ENCODE peak calls at places on chromosomes 4 and X, in seven cellular contexts. W is uterus; C is CD4-positive, CD25-positive, alpha-beta regulatory T cell; T is heart left ventricle; P is AG04450; V is GM12865; K is NT2/D1. Q is an unnamed sample.

GRCh38 chrX:130170752-130171445 is 863 bp upstream of the RAB33A start:
- DNase-seq in W (no peak), P (no peak), C (peak), T (peak), K (no peak), V (peak), Q (peak)

GRCh38 chrX:129606918-129607317 is 47.8 kb downstream of the APLN start:
- DNase-seq in W (peak), V (peak), P (no peak), K (no peak), T (peak), C (peak), Q (peak)

GRCh38 chr4:174437324-174437723 is 85.0 kb downstream of the HPGD start:
- DNase-seq in T (no peak), V (no peak), P (peak), C (no peak), K (no peak), W (no peak), Q (no peak)

GRCh38 chr4:535181-535923 is 36.3 kb downstream of the PIGG start:
- DNase-seq in T (no peak), K (no peak), P (no peak), V (no peak), W (no peak), C (no peak), Q (no peak)

GRCh38 chr4:138611721-138612120 is 369.6 kb upstream of the SLC7A11 start:
- DNase-seq in K (no peak), P (no peak), W (no peak), V (no peak), T (no peak), C (no peak), Q (no peak)

GRCh38 chr4:186304216-186304615 is 38.2 kb downstream of the F11 start:
- DNase-seq in C (no peak), W (no peak), P (no peak), V (no peak), K (no peak), T (no peak), Q (no peak)

GRCh38 chr4:175298119-175298518 is 380.0 kb downstream of the ADAM29 start:
- DNase-seq in W (no peak), P (peak), K (no peak), T (no peak), C (no peak), V (no peak), Q (no peak)

GRCh38 chr4:156255205-156255604 is 301.5 kb upstream of the CTSO start:
- DNase-seq in V (no peak), C (no peak), K (no peak), P (no peak), T (no peak), W (no peak), Q (no peak)

GRCh38 chr4:141155586-141155985 is 22.3 kb upstream of the RNF150 start:
- DNase-seq in W (no peak), T (no peak), C (no peak), P (no peak), K (no peak), V (no peak), Q (no peak)

GRCh38 chr4:187422655-187423054 is 572.9 kb upstream of the ZFP42 start:
- DNase-seq in T (no peak), C (no peak), W (no peak), P (no peak), V (no peak), K (no peak), Q (no peak)

GRCh38 chrX:120839506-120839905 is 36.2 kb downstream of the CT47B1 start:
- DNase-seq in T (no peak), W (no peak), V (no peak), C (no peak), K (no peak), P (no peak), Q (no peak)

GRCh38 chr4:7398104-7398423 is 36.7 kb downstream of the PSAPL1 start:
- DNase-seq in C (no peak), V (no peak), K (no peak), T (peak), P (peak), W (no peak), Q (no peak)

GRCh38 chrX:153061732-153062131 is 5.5 kb downstream of the PNMA3 start:
- DNase-seq in K (no peak), T (no peak), W (no peak), C (no peak), P (no peak), V (no peak), Q (no peak)

GRCh38 chrX:133215747-133216146 is 2.4 kb downstream of the TFDP3 start:
- DNase-seq in W (no peak), C (peak), P (no peak), T (no peak), V (no peak), K (peak), Q (peak)

GRCh38 chrX:140526138-140526537 is 21.3 kb upstream of the SOX3 start:
- DNase-seq in W (no peak), T (no peak), V (no peak), C (no peak), K (no peak), P (no peak), Q (peak)

GRCh38 chrX:102975016-102975415 is 37.9 kb downstream of the RAB40AL start:
- DNase-seq in W (no peak), K (no peak), T (no peak), C (no peak), V (no peak), P (no peak), Q (no peak)

GRCh38 chrX:32745323-32745722 is 466.0 kb downstream of the DMD start:
- DNase-seq in W (no peak), V (no peak), K (no peak), C (no peak), T (no peak), P (no peak), Q (no peak)

GRCh38 chr4:113784497-113785254 is 23.1 kb upstream of the CAMK2D start:
- DNase-seq in W (no peak), P (peak), K (no peak), T (no peak), C (no peak), V (no peak), Q (no peak)

GRCh38 chrX:72031634-72032033 is 100.1 kb downstream of the RTL5 start:
- DNase-seq in W (no peak), T (no peak), V (no peak), K (no peak), P (no peak), C (no peak), Q (no peak)

GRCh38 chr4:113565702-113566012 is 195.9 kb downstream of the CAMK2D start:
- DNase-seq in C (no peak), W (no peak), T (no peak), K (no peak), P (no peak), V (no peak), Q (no peak)

GRCh38 chr4:118288097-118288496 is 64.7 kb downstream of the PRSS12 start:
- DNase-seq in C (no peak), V (no peak), P (peak), K (no peak), T (no peak), W (no peak), Q (no peak)

GRCh38 chr4:113049421-113050355 is at the start of gene ANK2:
- DNase-seq in V (no peak), K (peak), T (no peak), W (no peak), C (no peak), P (no peak), Q (no peak)

GRCh38 chrX:54180403-54180802 is 2.7 kb downstream of the FAM120C start:
- DNase-seq in C (no peak), V (no peak), K (no peak), P (no peak), W (no peak), T (no peak), Q (no peak)

GRCh38 chr4:91322961-91323360 is 980.8 kb upstream of the GRID2 start:
- DNase-seq in W (no peak), C (no peak), V (no peak), T (no peak), K (no peak), P (no peak), Q (no peak)

GRCh38 chr4:130257271-130257670 is 1161.3 kb downstream of the C4orf33 start:
- DNase-seq in P (no peak), V (no peak), T (no peak), C (no peak), K (no peak), W (no peak), Q (no peak)

DNA sequence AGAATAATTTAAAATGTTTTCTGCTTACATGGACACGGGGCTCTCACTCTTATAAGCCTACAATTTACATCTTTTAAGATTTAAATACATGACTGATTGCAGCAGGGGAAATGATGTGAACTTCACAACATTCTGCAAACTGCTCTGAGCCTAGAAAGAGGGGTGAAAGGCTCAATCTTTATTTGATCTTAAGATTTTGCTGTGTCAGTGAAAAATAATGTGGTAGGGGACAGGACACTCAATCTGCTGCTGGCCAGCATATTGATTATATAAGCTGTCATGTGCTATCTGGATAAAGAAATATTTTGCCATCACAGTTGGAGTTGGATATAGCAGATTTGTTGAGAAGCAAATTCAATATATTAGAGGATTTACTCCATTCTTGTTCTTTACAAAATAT is 2210.5 kb downstream of the PCDH7 start:
- DNase-seq in V (no peak), C (no peak), K (no peak), W (no peak), P (no peak), T (no peak), Q (no peak)
- H3K4me3 ChIP-seq in V (no peak), C (no peak), K (no peak), W (no peak), P (no peak), T (no peak), Q (no peak)

DNA sequence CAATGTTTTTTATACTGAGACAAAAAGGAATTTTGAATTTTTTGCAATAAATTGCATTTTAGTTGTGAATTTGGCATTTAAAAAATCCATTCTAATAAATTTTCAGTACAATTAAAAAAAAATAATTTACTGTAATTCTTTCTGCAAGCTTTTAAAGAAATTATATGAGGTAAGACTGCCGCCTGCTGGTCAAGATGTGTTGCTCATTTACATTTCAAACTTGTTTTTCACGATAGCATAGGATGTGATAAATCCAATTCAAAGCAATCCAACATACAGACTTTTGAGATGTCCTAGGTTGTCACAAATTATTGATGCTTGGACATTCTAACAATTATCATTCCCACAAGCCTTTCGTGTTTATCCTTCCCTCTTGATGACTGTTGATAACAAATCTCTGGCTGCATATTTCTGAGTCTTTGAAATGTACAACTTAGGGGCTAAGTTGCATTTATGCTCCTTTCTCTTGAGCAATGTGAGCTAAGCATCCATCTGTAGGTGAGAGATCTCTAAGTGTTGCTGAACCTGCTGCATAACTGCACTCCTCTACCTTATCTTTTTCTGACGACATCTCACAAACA is 21.7 kb upstream of the MFAP3L start:
- DNase-seq in T (no peak), P (peak), C (peak), K (peak), W (peak), V (peak), Q (no peak)
- H3K4me3 ChIP-seq in T (no peak), P (no peak), C (no peak), K (no peak), W (no peak), V (no peak), Q (no peak)

DNA sequence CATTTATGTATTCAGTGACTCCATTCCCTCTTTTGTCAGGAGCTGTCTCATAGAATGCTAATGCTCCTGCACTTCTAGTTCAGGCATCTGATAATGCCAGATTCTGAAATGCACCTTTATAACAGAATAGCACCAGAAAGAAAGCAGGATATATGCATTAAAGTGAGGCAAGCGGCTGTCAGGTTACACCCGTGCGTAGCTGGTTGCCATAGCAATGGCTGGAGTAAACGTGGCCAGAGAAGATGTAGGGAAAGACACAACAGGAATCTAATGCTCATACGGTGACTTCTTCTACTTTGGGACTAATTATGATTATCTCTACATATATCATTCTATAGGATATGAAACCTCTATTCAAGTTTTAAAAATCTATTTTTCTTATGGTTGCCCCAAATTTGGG is 5.9 kb downstream of the EMCN start:
- DNase-seq in W (no peak), K (no peak), V (no peak), T (no peak), C (no peak), P (no peak), Q (no peak)
- H3K4me3 ChIP-seq in W (no peak), K (no peak), V (no peak), T (peak), C (no peak), P (no peak), Q (no peak)

GRCh38 chr4:4583606-4584005 is 41.8 kb upstream of the STX18 start:
- DNase-seq in C (no peak), V (no peak), K (no peak), T (no peak), W (no peak), P (no peak), Q (no peak)
- H3K4me3 ChIP-seq in C (no peak), V (no peak), K (no peak), T (no peak), W (no peak), P (no peak), Q (no peak)

GRCh38 chr4:17241835-17242234 is 270.1 kb downstream of the QDPR start:
- DNase-seq in W (no peak), K (no peak), V (no peak), P (no peak), C (no peak), T (no peak), Q (no peak)
- H3K4me3 ChIP-seq in W (no peak), K (no peak), V (no peak), P (no peak), C (no peak), T (no peak), Q (no peak)

Q was measured in Caco-2.